ENCODE peak calls at places on chromosomes 13 and 19, in four cellular contexts. S is stimulated activated CD4-positive, alpha-beta T cell treated with anti-CD3 and anti-CD28 coated beads, Interleukin-15, amount 100 ng/mL, for 1 hour; I is WERI-Rb-1; G is aorta. D is an unnamed sample.

GRCh38 chr13:40207110-40207478 is 459.3 kb downstream of the FOXO1 start:
- DNase-seq in S (no peak), I (no peak), G (no peak), D (no peak)

GRCh38 chr13:32905063-32905863 is 111.0 kb upstream of the KL start:
- DNase-seq in S (no peak), I (no peak), G (no peak), D (no peak)

GRCh38 chr13:34104853-34105252 is 286.9 kb downstream of the RFC3 start:
- DNase-seq in S (no peak), I (no peak), G (no peak), D (no peak)

GRCh38 chr13:29497137-29497654 is 98.3 kb downstream of the SLC7A1 start:
- DNase-seq in S (no peak), I (no peak), G (no peak), D (no peak)

GRCh38 chr19:29422047-29422446 is 103.7 kb upstream of the VSTM2B start:
- DNase-seq in S (no peak), I (no peak), G (no peak), D (no peak)

GRCh38 chr13:40149611-40150283 is 494.3 kb downstream of the COG6 start:
- DNase-seq in S (no peak), I (no peak), G (peak), D (no peak)

GRCh38 chr19:23002690-23003422 is at the start of gene ZNF728:
- DNase-seq in S (no peak), I (no peak), G (peak), D (peak)

GRCh38 chr13:29849071-29849541 is 1.3 kb downstream of the UBL3 start:
- DNase-seq in S (no peak), I (no peak), G (peak), D (no peak)

GRCh38 chr19:4597975-4598671 is 38.6 kb upstream of the SEMA6B start:
- DNase-seq in S (peak), I (peak), G (peak), D (no peak)

GRCh38 chr19:50238043-50238442 is 34.6 kb downstream of the MYH14 start:
- DNase-seq in S (no peak), I (no peak), G (no peak), D (no peak)

GRCh38 chr19:28424662-28425430 is 788.1 kb downstream of the UQCRFS1 start:
- DNase-seq in S (no peak), I (no peak), G (no peak), D (no peak)

GRCh38 chr19:46065486-46065885 is 24.7 kb upstream of the IGFL4 start:
- DNase-seq in S (no peak), I (no peak), G (no peak), D (no peak)

GRCh38 chr13:68345963-68346362 is 1115.8 kb upstream of the PCDH9 start:
- DNase-seq in S (no peak), I (no peak), G (no peak), D (no peak)

GRCh38 chr19:18832331-18833140 is 777 bp downstream of the UPF1 start:
- DNase-seq in S (no peak), I (peak), G (no peak), D (no peak)

GRCh38 chr13:82011355-82011754 is 1670.4 kb upstream of the SPRY2 start:
- DNase-seq in S (no peak), I (no peak), G (no peak), D (no peak)